ENCODE peak calls at places on chromosome 20, in four cellular contexts. One of them, this sample, is unnamed.

GRCh38 chr20:4951299-4951698 is 50.0 kb downstream of the SLC23A2 start:
- DNase-seq in A549: peak; percentile 41
- DNase-seq in IMR-90: peak; percentile 90
- DNase-seq in HepG2: no peak
- DNase-seq in this sample: no peak

GRCh38 chr20:19973920-19974620 is 43.1 kb upstream of the NAA20 start:
- DNase-seq in A549: no peak
- DNase-seq in HepG2: no peak
- DNase-seq in IMR-90: peak; percentile 81
- DNase-seq in this sample: no peak

GRCh38 chr20:21804779-21805178 is 99.3 kb downstream of the PAX1 start:
- DNase-seq in HepG2: no peak
- DNase-seq in IMR-90: no peak
- DNase-seq in A549: no peak
- DNase-seq in this sample: no peak

GRCh38 chr20:7790189-7790588 is 150.1 kb downstream of the HAO1 start:
- DNase-seq in IMR-90: no peak
- DNase-seq in HepG2: no peak
- DNase-seq in A549: no peak
- DNase-seq in this sample: no peak

GRCh38 chr20:57654998-57655811 is 35.0 kb upstream of the ZBP1 start:
- DNase-seq in A549: peak; percentile 19
- DNase-seq in HepG2: no peak
- DNase-seq in IMR-90: no peak
- DNase-seq in this sample: no peak

GRCh38 chr20:38426498-38426897 is 8.6 kb downstream of the SNHG17 start:
- DNase-seq in A549: no peak
- DNase-seq in HepG2: no peak
- DNase-seq in IMR-90: no peak
- DNase-seq in this sample: no peak

GRCh38 chr20:10610266-10610665 is 63.5 kb downstream of the JAG1 start:
- DNase-seq in IMR-90: no peak
- DNase-seq in HepG2: no peak
- DNase-seq in A549: no peak
- DNase-seq in this sample: no peak

GRCh38 chr20:64104667-64105451 is 2.5 kb downstream of the NPBWR2 start:
- DNase-seq in HepG2: no peak
- DNase-seq in IMR-90: no peak
- DNase-seq in A549: no peak
- DNase-seq in this sample: no peak

GRCh38 chr20:10332656-10333421 is 101.2 kb downstream of the MKKS start:
- DNase-seq in A549: no peak
- DNase-seq in HepG2: no peak
- DNase-seq in IMR-90: peak; percentile 31
- DNase-seq in this sample: no peak

GRCh38 chr20:59232618-59233017 is 67.8 kb upstream of the EDN3 start:
- DNase-seq in HepG2: no peak
- DNase-seq in A549: no peak
- DNase-seq in IMR-90: peak; percentile 4
- DNase-seq in this sample: no peak

GRCh38 chr20:62437985-62438384 is 10.6 kb upstream of the RBBP8NL start:
- DNase-seq in HepG2: no peak
- DNase-seq in IMR-90: no peak
- DNase-seq in A549: no peak
- DNase-seq in this sample: no peak

GRCh38 chr20:3771552-3772058 is 4.1 kb upstream of the ADISSP start:
- DNase-seq in A549: no peak
- DNase-seq in HepG2: no peak
- DNase-seq in IMR-90: no peak
- DNase-seq in this sample: no peak

GRCh38 chr20:22795897-22796296 is 211.5 kb upstream of the FOXA2 start:
- DNase-seq in A549: peak; percentile 79
- DNase-seq in HepG2: peak; percentile 80
- DNase-seq in IMR-90: peak; percentile 99
- DNase-seq in this sample: no peak

GRCh38 chr20:48822879-48823385 is 4.9 kb downstream of the PREX1 start:
- DNase-seq in A549: no peak
- DNase-seq in IMR-90: no peak
- DNase-seq in HepG2: no peak
- DNase-seq in this sample: no peak

GRCh38 chr20:62241501-62241900 is 3.2 kb downstream of the OSBPL2 start:
- DNase-seq in IMR-90: no peak
- DNase-seq in A549: no peak
- DNase-seq in HepG2: no peak
- DNase-seq in this sample: no peak

GRCh38 chr20:10644458-10645204 is 29.2 kb downstream of the JAG1 start:
- DNase-seq in A549: no peak
- DNase-seq in IMR-90: no peak
- DNase-seq in HepG2: no peak
- DNase-seq in this sample: no peak

GRCh38 chr20:3995067-3995748 is 20.1 kb downstream of the RNF24 start:
- DNase-seq in HepG2: no peak
- DNase-seq in IMR-90: peak; percentile 44
- DNase-seq in A549: no peak
- DNase-seq in this sample: peak; percentile 43

GRCh38 chr20:36676701-36677421 is 30.9 kb upstream of the SLA2 start:
- DNase-seq in IMR-90: no peak
- DNase-seq in HepG2: peak; percentile 83
- DNase-seq in A549: no peak
- DNase-seq in this sample: no peak

GRCh38 chr20:3430376-3431069 is 23.1 kb upstream of the DNAAF9 start:
- DNase-seq in IMR-90: no peak
- DNase-seq in A549: no peak
- DNase-seq in HepG2: no peak
- DNase-seq in this sample: no peak

GRCh38 chr20:57524511-57525176 is at the start of gene CTCFL:
- DNase-seq in A549: no peak
- DNase-seq in HepG2: no peak
- DNase-seq in IMR-90: no peak
- DNase-seq in this sample: peak; percentile 90

GRCh38 chr20:58086763-58087566 is 141.5 kb downstream of the ANKRD60 start:
- DNase-seq in HepG2: peak; percentile 51
- DNase-seq in A549: peak; percentile 56
- DNase-seq in IMR-90: peak; percentile 27
- DNase-seq in this sample: peak; percentile 43

GRCh38 chr20:63164681-63165537 is 51.0 kb downstream of the YTHDF1 start:
- DNase-seq in IMR-90: no peak
- DNase-seq in HepG2: no peak
- DNase-seq in A549: no peak
- DNase-seq in this sample: no peak

GRCh38 chr20:63342561-63343459 is 18.3 kb downstream of the CHRNA4 start:
- DNase-seq in IMR-90: no peak
- DNase-seq in HepG2: no peak
- DNase-seq in A549: no peak
- DNase-seq in this sample: no peak

GRCh38 chr20:4946585-4947378 is 54.5 kb downstream of the SLC23A2 start:
- DNase-seq in A549: no peak
- DNase-seq in IMR-90: no peak
- DNase-seq in HepG2: no peak
- DNase-seq in this sample: no peak

GRCh38 chr20:42435230-42435629 is 754.5 kb downstream of the PTPRT start:
- DNase-seq in A549: no peak
- DNase-seq in IMR-90: no peak
- DNase-seq in HepG2: no peak
- DNase-seq in this sample: no peak

GRCh38 chr20:34954905-34955231 is 738 bp downstream of the GSS start:
- DNase-seq in HepG2: peak; percentile 67
- DNase-seq in IMR-90: peak; percentile 42
- DNase-seq in A549: no peak
- DNase-seq in this sample: peak; percentile 76

GRCh38 chr20:54021446-54022235 is 48.8 kb downstream of the BCAS1 start:
- DNase-seq in HepG2: no peak
- DNase-seq in A549: no peak
- DNase-seq in IMR-90: no peak
- DNase-seq in this sample: no peak

GRCh38 chr20:46176744-46177378 is 58.7 kb downstream of the CD40 start:
- DNase-seq in HepG2: no peak
- DNase-seq in IMR-90: no peak
- DNase-seq in A549: no peak
- DNase-seq in this sample: no peak

GRCh38 chr20:46894579-46894958 is at the start of gene EYA2:
- DNase-seq in IMR-90: peak; percentile 25
- DNase-seq in HepG2: no peak
- DNase-seq in A549: peak; percentile 21
- DNase-seq in this sample: no peak

GRCh38 chr20:8777866-8778265 is 291.0 kb upstream of the PLCB4 start:
- DNase-seq in IMR-90: peak; percentile 49
- DNase-seq in A549: no peak
- DNase-seq in HepG2: no peak
- DNase-seq in this sample: no peak

GRCh38 chr20:62320581-62321354 is 18.0 kb downstream of the ADRM1 start:
- DNase-seq in IMR-90: no peak
- DNase-seq in A549: peak; percentile 37
- DNase-seq in HepG2: no peak
- DNase-seq in this sample: peak; percentile 81

GRCh38 chr20:10609276-10609675 is 64.5 kb downstream of the JAG1 start:
- DNase-seq in A549: no peak
- DNase-seq in HepG2: no peak
- DNase-seq in IMR-90: peak; percentile 86
- DNase-seq in this sample: no peak

GRCh38 chr20:22901164-22901563 is 133.9 kb upstream of the SSTR4 start:
- DNase-seq in HepG2: no peak
- DNase-seq in IMR-90: no peak
- DNase-seq in A549: no peak
- DNase-seq in this sample: no peak

GRCh38 chr20:41126719-41127118 is 10.6 kb upstream of the PLCG1 start:
- DNase-seq in IMR-90: no peak
- DNase-seq in A549: no peak
- DNase-seq in HepG2: no peak
- DNase-seq in this sample: no peak

GRCh38 chr20:63136296-63136695 is 79.6 kb downstream of the YTHDF1 start:
- DNase-seq in HepG2: no peak
- DNase-seq in IMR-90: no peak
- DNase-seq in A549: no peak
- DNase-seq in this sample: no peak

GRCh38 chr20:6636209-6637159 is 131.0 kb upstream of the BMP2 start:
- DNase-seq in HepG2: peak; percentile 63
- DNase-seq in A549: peak; percentile 23
- DNase-seq in IMR-90: peak; percentile 69
- DNase-seq in this sample: no peak

GRCh38 chr20:6629564-6629963 is 137.9 kb upstream of the BMP2 start:
- DNase-seq in A549: no peak
- DNase-seq in HepG2: no peak
- DNase-seq in IMR-90: no peak
- DNase-seq in this sample: no peak

GRCh38 chr20:6630494-6630893 is 137.0 kb upstream of the BMP2 start:
- DNase-seq in A549: no peak
- DNase-seq in HepG2: no peak
- DNase-seq in IMR-90: no peak
- DNase-seq in this sample: no peak

GRCh38 chr20:6635034-6635736 is 132.3 kb upstream of the BMP2 start:
- DNase-seq in IMR-90: no peak
- DNase-seq in A549: no peak
- DNase-seq in HepG2: no peak
- DNase-seq in this sample: no peak

DNA sequence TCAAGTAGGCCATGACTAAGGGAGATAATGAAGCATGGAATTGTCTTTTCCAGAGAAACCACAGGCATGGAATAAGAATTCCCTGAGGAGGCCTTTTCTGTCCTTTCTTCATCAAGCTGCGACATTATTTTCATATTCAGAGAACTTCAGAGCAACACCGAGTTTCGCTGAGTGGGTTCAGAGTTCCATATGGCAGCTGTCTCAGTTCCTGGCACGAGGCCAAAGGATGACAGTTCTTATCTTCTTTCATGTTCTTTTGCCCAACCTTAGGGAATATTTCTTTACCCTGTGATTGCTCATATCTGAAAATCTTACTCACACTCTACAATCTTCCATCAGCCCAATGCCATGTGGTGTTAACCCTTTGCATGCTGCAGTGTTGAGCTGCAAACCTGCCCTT is 135.3 kb upstream of the BMP2 start:
- DNase-seq in IMR-90: no peak
- DNase-seq in A549: no peak
- DNase-seq in HepG2: peak; percentile 25
- DNase-seq in this sample: peak; percentile 1
- TF ChIP-seq MAZ in IMR-90: no peak
- TF ChIP-seq MAZ in A549: no peak
- TF ChIP-seq MAZ in HepG2: no peak
- TF ChIP-seq MAZ in this sample: no peak

GRCh38 chr20:13259921-13260320 is 38.8 kb downstream of the ISM1 start:
- DNase-seq in HepG2: no peak
- DNase-seq in A549: no peak
- DNase-seq in IMR-90: no peak
- DNase-seq in this sample: no peak
- TF ChIP-seq MAZ in HepG2: no peak
- TF ChIP-seq MAZ in A549: no peak
- TF ChIP-seq MAZ in IMR-90: no peak
- TF ChIP-seq MAZ in this sample: no peak

GRCh38 chr20:32581839-32582658 is 3.1 kb downstream of the NOL4L start:
- DNase-seq in HepG2: no peak
- DNase-seq in IMR-90: no peak
- DNase-seq in A549: no peak
- DNase-seq in this sample: no peak
- TF ChIP-seq MAZ in HepG2: peak; percentile 30
- TF ChIP-seq MAZ in IMR-90: no peak
- TF ChIP-seq MAZ in A549: no peak
- TF ChIP-seq MAZ in this sample: no peak

GRCh38 chr20:43750774-43751166 is 24.0 kb upstream of the GTSF1L start:
- DNase-seq in A549: no peak
- DNase-seq in IMR-90: no peak
- DNase-seq in HepG2: no peak
- DNase-seq in this sample: no peak

GRCh38 chr20:43749734-43750294 is 23.0 kb upstream of the GTSF1L start:
- DNase-seq in A549: peak; percentile 78
- DNase-seq in HepG2: peak; percentile 48
- DNase-seq in IMR-90: peak; percentile 38
- DNase-seq in this sample: peak; percentile 86

GRCh38 chr20:43746344-43747137 is 19.7 kb upstream of the GTSF1L start:
- DNase-seq in A549: no peak
- DNase-seq in HepG2: no peak
- DNase-seq in IMR-90: no peak
- DNase-seq in this sample: no peak

GRCh38 chr20:43744966-43745733 is 18.3 kb upstream of the GTSF1L start:
- DNase-seq in A549: no peak
- DNase-seq in HepG2: no peak
- DNase-seq in IMR-90: no peak
- DNase-seq in this sample: no peak

GRCh38 chr20:43748274-43748673 is 21.5 kb upstream of the GTSF1L start:
- DNase-seq in HepG2: no peak
- DNase-seq in IMR-90: peak; percentile 40
- DNase-seq in A549: no peak
- DNase-seq in this sample: no peak
- TF ChIP-seq MAZ in HepG2: no peak
- TF ChIP-seq MAZ in IMR-90: no peak
- TF ChIP-seq MAZ in A549: no peak
- TF ChIP-seq MAZ in this sample: no peak